ENCODE peak calls at places on chromosomes 6 and 20, in ten cellular contexts. V is glomerular endothelial cell; B is H4; I is stomach; Q is IMR-90; D is ACHN; U is activated CD4-positive, alpha-beta T cell treated with anti-CD3 and anti-CD28 coated beads, Interleukin-2, amount 50 U/mL, for 24 hours; X is HT1080; A is A549; T is ELR. K is an unnamed sample.

GRCh38 chr6:31658983-31659648 is 1.5 kb downstream of the C6orf47 start:
- DNase-seq in V (no peak), B (no peak), I (no peak), Q (no peak), D (no peak), U (no peak), X (no peak), A (no peak), T (no peak), K (no peak)

GRCh38 chr6:166008441-166009369 is 158.9 kb downstream of the TBXT start:
- DNase-seq in V (no peak), B (no peak), I (no peak), Q (peak), D (no peak), U (no peak), X (no peak), A (peak), T (peak), K (no peak)

GRCh38 chr6:128508588-128509296 is 11.7 kb downstream of the PTPRK start:
- DNase-seq in V (no peak), B (peak), I (no peak), Q (peak), D (peak), U (no peak), X (peak), A (peak), T (peak), K (no peak)

GRCh38 chr20:15139522-15139921 is 802.1 kb upstream of the FLRT3 start:
- DNase-seq in V (no peak), B (no peak), I (no peak), Q (no peak), D (no peak), U (no peak), X (no peak), A (no peak), T (no peak), K (no peak)

GRCh38 chr6:52603000-52603795 is 26.3 kb upstream of the TRAM2 start:
- DNase-seq in V (peak), B (peak), I (no peak), Q (peak), D (peak), U (no peak), X (peak), A (no peak), T (peak), K (no peak)

GRCh38 chr6:130840050-130840449 is 12.8 kb downstream of the SMLR1 start:
- DNase-seq in V (no peak), B (no peak), I (no peak), Q (no peak), D (no peak), U (no peak), X (no peak), A (no peak), T (no peak), K (no peak)

GRCh38 chr20:48758206-48758820 is 69.5 kb downstream of the PREX1 start:
- DNase-seq in V (no peak), B (no peak), I (no peak), Q (no peak), D (no peak), U (no peak), X (no peak), A (no peak), T (no peak), K (no peak)

GRCh38 chr20:40983898-40984297 is 44.7 kb upstream of the TOP1 start:
- DNase-seq in V (no peak), B (no peak), I (no peak), Q (no peak), D (no peak), U (no peak), X (no peak), A (no peak), T (no peak), K (no peak)

GRCh38 chr6:135946674-135947073 is 95.2 kb downstream of the PDE7B start:
- DNase-seq in V (no peak), B (no peak), I (no peak), Q (no peak), D (no peak), U (no peak), X (no peak), A (no peak), T (no peak), K (no peak)

GRCh38 chr6:141395443-141396008 is 737.2 kb upstream of the GJE1 start:
- DNase-seq in V (no peak), B (no peak), I (no peak), Q (no peak), D (no peak), U (no peak), X (no peak), A (no peak), T (no peak), K (no peak)

GRCh38 chr6:108751851-108752732 is 96.1 kb upstream of the ARMC2 start:
- DNase-seq in V (no peak), B (no peak), I (no peak), Q (no peak), D (no peak), U (no peak), X (no peak), A (no peak), T (no peak), K (no peak)

GRCh38 chr6:162491637-162492036 is 235.9 kb downstream of the PRKN start:
- DNase-seq in V (no peak), B (no peak), I (no peak), Q (no peak), D (no peak), U (no peak), X (no peak), A (no peak), T (no peak), K (no peak)

GRCh38 chr6:52420668-52421358 is 671 bp downstream of the EFHC1 start:
- DNase-seq in V (no peak), B (peak), I (no peak), Q (peak), D (peak), U (no peak), X (peak), A (peak), T (peak), K (peak)

GRCh38 chr20:19482726-19483125 is 270.3 kb downstream of the SLC24A3 start:
- DNase-seq in V (no peak), B (no peak), I (no peak), Q (no peak), D (no peak), U (no peak), X (no peak), A (no peak), T (no peak), K (no peak)

GRCh38 chr6:150928882-150929281 is 63.4 kb downstream of the MTHFD1L start:
- DNase-seq in V (no peak), B (no peak), I (no peak), Q (no peak), D (no peak), U (no peak), X (no peak), A (peak), T (peak), K (no peak)

GRCh38 chr20:25552977-25553376 is 32.4 kb downstream of the NINL start:
- DNase-seq in V (no peak), B (no peak), I (no peak), Q (no peak), D (no peak), U (no peak), X (no peak), A (no peak), T (no peak), K (no peak)

GRCh38 chr20:44901972-44902371 is 7.9 kb upstream of the PABPC1L start:
- DNase-seq in V (no peak), B (no peak), I (no peak), Q (peak), D (no peak), U (no peak), X (peak), A (no peak), T (peak), K (no peak)

GRCh38 chr6:93105017-93105416 is 314.3 kb downstream of the EPHA7 start:
- DNase-seq in V (no peak), B (peak), I (no peak), Q (peak), D (no peak), U (no peak), X (peak), A (no peak), T (no peak), K (no peak)

GRCh38 chr20:46905364-46906125 is 10.9 kb downstream of the EYA2 start:
- DNase-seq in V (no peak), B (no peak), I (no peak), Q (no peak), D (no peak), U (no peak), X (no peak), A (no peak), T (no peak), K (no peak)

GRCh38 chr20:61510778-61511330 is 258.8 kb downstream of the CDH4 start:
- DNase-seq in V (no peak), B (no peak), I (no peak), Q (no peak), D (no peak), U (peak), X (no peak), A (no peak), T (no peak), K (no peak)

GRCh38 chr20:54204063-54204462 is 3.8 kb upstream of the PFDN4 start:
- DNase-seq in V (no peak), B (no peak), I (no peak), Q (no peak), D (no peak), U (no peak), X (no peak), A (no peak), T (no peak), K (no peak)

GRCh38 chr6:105458061-105458460 is 55.2 kb upstream of the PREP start:
- DNase-seq in V (no peak), B (no peak), I (no peak), Q (no peak), D (no peak), U (no peak), X (no peak), A (no peak), T (no peak), K (no peak)

GRCh38 chr20:43904195-43904594 is 10.5 kb upstream of the TOX2 start:
- DNase-seq in V (no peak), B (no peak), I (no peak), Q (no peak), D (no peak), U (no peak), X (no peak), A (no peak), T (no peak), K (peak)

GRCh38 chr6:5138995-5139827 is 54.1 kb downstream of the PPP1R3G start:
- DNase-seq in V (no peak), B (no peak), I (no peak), Q (no peak), D (no peak), U (no peak), X (no peak), A (no peak), T (no peak), K (no peak)

GRCh38 chr20:34410331-34410730 is 47.3 kb downstream of the ITCH start:
- DNase-seq in V (no peak), B (no peak), I (no peak), Q (peak), D (no peak), U (no peak), X (no peak), A (no peak), T (no peak), K (no peak)

GRCh38 chr6:31007694-31008093 is 2.6 kb upstream of the MUC22 start:
- DNase-seq in V (peak), B (peak), I (no peak), Q (peak), D (peak), U (no peak), X (peak), A (peak), T (peak), K (peak)

GRCh38 chr6:155895641-155896040 is 440.0 kb upstream of the NOX3 start:
- DNase-seq in V (no peak), B (no peak), I (no peak), Q (no peak), D (no peak), U (no peak), X (no peak), A (peak), T (peak), K (no peak)

GRCh38 chr20:37327748-37328147 is 18.2 kb upstream of the SRC start:
- DNase-seq in V (no peak), B (no peak), I (peak), Q (peak), D (no peak), U (no peak), X (no peak), A (no peak), T (no peak), K (no peak)

GRCh38 chr6:83192871-83193746 is at the start of the genes PGM3 and RWDD2A:
- DNase-seq in V (no peak), B (peak), I (peak), Q (peak), D (peak), U (peak), X (peak), A (peak), T (peak), K (peak)

GRCh38 chr6:66421570-66421969 is 714.5 kb upstream of the EYS start:
- DNase-seq in V (no peak), B (no peak), I (no peak), Q (no peak), D (no peak), U (no peak), X (peak), A (peak), T (no peak), K (peak)

GRCh38 chr6:138593100-138593877 is 94.0 kb upstream of the NHSL1 start:
- DNase-seq in V (peak), B (peak), I (peak), Q (peak), D (peak), U (peak), X (peak), A (peak), T (peak), K (no peak)

K was measured in SJCRH30.